ENCODE peak calls at places on chromosomes 6 and 20, in eight cellular contexts. One of them, this sample, is unnamed.

GRCh38 chr6:139635401-139636130 is 261.1 kb upstream of the CITED2 start:
- DNase-seq in choroid plexus epithelial cell: no peak
- DNase-seq in non-pigmented ciliary epithelial cell: no peak
- DNase-seq in DND-41: no peak
- DNase-seq in left kidney: no peak
- DNase-seq in iPS-NIHi11: no peak
- DNase-seq in activated gamma-delta T cell treated with Interleukin-2 at 50 U/mL for 16 hours: no peak
- DNase-seq in HepG2: no peak
- DNase-seq in this sample: no peak

GRCh38 chr20:23362392-23363256 is 642 bp downstream of the GZF1 start:
- DNase-seq in choroid plexus epithelial cell: peak; percentile 47
- DNase-seq in non-pigmented ciliary epithelial cell: no peak
- DNase-seq in DND-41: peak; percentile 32
- DNase-seq in left kidney: no peak
- DNase-seq in iPS-NIHi11: peak; percentile 35
- DNase-seq in activated gamma-delta T cell treated with Interleukin-2 at 50 U/mL for 16 hours: peak; percentile 32
- DNase-seq in HepG2: peak; percentile 46
- DNase-seq in this sample: no peak

GRCh38 chr6:13674533-13675190 is 37.0 kb downstream of the RANBP9 start:
- DNase-seq in choroid plexus epithelial cell: no peak
- DNase-seq in non-pigmented ciliary epithelial cell: no peak
- DNase-seq in DND-41: no peak
- DNase-seq in left kidney: no peak
- DNase-seq in iPS-NIHi11: no peak
- DNase-seq in activated gamma-delta T cell treated with Interleukin-2 at 50 U/mL for 16 hours: no peak
- DNase-seq in HepG2: no peak
- DNase-seq in this sample: no peak

GRCh38 chr6:136659991-136660499 is 109.8 kb upstream of the MAP7 start:
- DNase-seq in choroid plexus epithelial cell: no peak
- DNase-seq in non-pigmented ciliary epithelial cell: no peak
- DNase-seq in DND-41: no peak
- DNase-seq in left kidney: no peak
- DNase-seq in iPS-NIHi11: no peak
- DNase-seq in activated gamma-delta T cell treated with Interleukin-2 at 50 U/mL for 16 hours: no peak
- DNase-seq in HepG2: no peak
- DNase-seq in this sample: no peak

GRCh38 chr6:115131709-115132490 is 789.1 kb upstream of the HS3ST5 start:
- DNase-seq in choroid plexus epithelial cell: no peak
- DNase-seq in non-pigmented ciliary epithelial cell: no peak
- DNase-seq in DND-41: no peak
- DNase-seq in left kidney: no peak
- DNase-seq in iPS-NIHi11: no peak
- DNase-seq in activated gamma-delta T cell treated with Interleukin-2 at 50 U/mL for 16 hours: no peak
- DNase-seq in HepG2: no peak
- DNase-seq in this sample: no peak

GRCh38 chr6:7914991-7915789 is 4.6 kb upstream of the TXNDC5 start:
- DNase-seq in choroid plexus epithelial cell: peak; percentile 95
- DNase-seq in non-pigmented ciliary epithelial cell: no peak
- DNase-seq in DND-41: no peak
- DNase-seq in left kidney: no peak
- DNase-seq in iPS-NIHi11: no peak
- DNase-seq in activated gamma-delta T cell treated with Interleukin-2 at 50 U/mL for 16 hours: no peak
- DNase-seq in HepG2: no peak
- DNase-seq in this sample: no peak

GRCh38 chr20:37389241-37389747 is 43.4 kb downstream of the SRC start:
- DNase-seq in choroid plexus epithelial cell: no peak
- DNase-seq in non-pigmented ciliary epithelial cell: no peak
- DNase-seq in DND-41: no peak
- DNase-seq in left kidney: no peak
- DNase-seq in iPS-NIHi11: no peak
- DNase-seq in activated gamma-delta T cell treated with Interleukin-2 at 50 U/mL for 16 hours: no peak
- DNase-seq in HepG2: no peak
- DNase-seq in this sample: no peak

GRCh38 chr20:4112490-4113420 is 97.4 kb upstream of the RNF24 start:
- DNase-seq in choroid plexus epithelial cell: peak; percentile 81
- DNase-seq in non-pigmented ciliary epithelial cell: no peak
- DNase-seq in DND-41: no peak
- DNase-seq in left kidney: no peak
- DNase-seq in iPS-NIHi11: no peak
- DNase-seq in activated gamma-delta T cell treated with Interleukin-2 at 50 U/mL for 16 hours: no peak
- DNase-seq in HepG2: no peak
- DNase-seq in this sample: no peak

GRCh38 chr20:13226367-13226766 is 5.3 kb downstream of the ISM1 start:
- DNase-seq in choroid plexus epithelial cell: no peak
- DNase-seq in non-pigmented ciliary epithelial cell: no peak
- DNase-seq in DND-41: no peak
- DNase-seq in left kidney: no peak
- DNase-seq in iPS-NIHi11: no peak
- DNase-seq in activated gamma-delta T cell treated with Interleukin-2 at 50 U/mL for 16 hours: no peak
- DNase-seq in HepG2: no peak
- DNase-seq in this sample: no peak

GRCh38 chr20:10670521-10671220 is 3.1 kb downstream of the JAG1 start:
- DNase-seq in choroid plexus epithelial cell: peak; percentile 66
- DNase-seq in non-pigmented ciliary epithelial cell: no peak
- DNase-seq in DND-41: no peak
- DNase-seq in left kidney: peak; percentile 87
- DNase-seq in iPS-NIHi11: no peak
- DNase-seq in activated gamma-delta T cell treated with Interleukin-2 at 50 U/mL for 16 hours: no peak
- DNase-seq in HepG2: peak; percentile 47
- DNase-seq in this sample: no peak

GRCh38 chr6:126077810-126078791 is 91.8 kb downstream of the TRMT11 start:
- DNase-seq in choroid plexus epithelial cell: no peak
- DNase-seq in non-pigmented ciliary epithelial cell: no peak
- DNase-seq in DND-41: no peak
- DNase-seq in left kidney: peak; percentile 49
- DNase-seq in iPS-NIHi11: no peak
- DNase-seq in activated gamma-delta T cell treated with Interleukin-2 at 50 U/mL for 16 hours: no peak
- DNase-seq in HepG2: no peak
- DNase-seq in this sample: no peak

GRCh38 chr6:140001851-140002301 is 627.4 kb upstream of the CITED2 start:
- DNase-seq in choroid plexus epithelial cell: peak; percentile 36
- DNase-seq in non-pigmented ciliary epithelial cell: no peak
- DNase-seq in DND-41: no peak
- DNase-seq in left kidney: no peak
- DNase-seq in iPS-NIHi11: no peak
- DNase-seq in activated gamma-delta T cell treated with Interleukin-2 at 50 U/mL for 16 hours: no peak
- DNase-seq in HepG2: no peak
- DNase-seq in this sample: no peak

GRCh38 chr20:59648720-59649119 is 44.4 kb downstream of the PHACTR3 start:
- DNase-seq in choroid plexus epithelial cell: no peak
- DNase-seq in non-pigmented ciliary epithelial cell: no peak
- DNase-seq in DND-41: no peak
- DNase-seq in left kidney: no peak
- DNase-seq in iPS-NIHi11: no peak
- DNase-seq in activated gamma-delta T cell treated with Interleukin-2 at 50 U/mL for 16 hours: no peak
- DNase-seq in HepG2: no peak
- DNase-seq in this sample: no peak

GRCh38 chr20:50534567-50534966 is 24.4 kb downstream of the PTPN1 start:
- DNase-seq in choroid plexus epithelial cell: peak; percentile 88
- DNase-seq in non-pigmented ciliary epithelial cell: peak; percentile 72
- DNase-seq in DND-41: no peak
- DNase-seq in left kidney: no peak
- DNase-seq in iPS-NIHi11: no peak
- DNase-seq in activated gamma-delta T cell treated with Interleukin-2 at 50 U/mL for 16 hours: no peak
- DNase-seq in HepG2: no peak
- DNase-seq in this sample: no peak

GRCh38 chr6:37060195-37060559 is 54.7 kb downstream of the FGD2 start:
- DNase-seq in choroid plexus epithelial cell: no peak
- DNase-seq in non-pigmented ciliary epithelial cell: no peak
- DNase-seq in DND-41: no peak
- DNase-seq in left kidney: no peak
- DNase-seq in iPS-NIHi11: no peak
- DNase-seq in activated gamma-delta T cell treated with Interleukin-2 at 50 U/mL for 16 hours: no peak
- DNase-seq in HepG2: no peak
- DNase-seq in this sample: no peak

GRCh38 chr6:25842526-25842925 is 10.7 kb upstream of the SLC17A1 start:
- DNase-seq in choroid plexus epithelial cell: no peak
- DNase-seq in non-pigmented ciliary epithelial cell: no peak
- DNase-seq in DND-41: no peak
- DNase-seq in left kidney: no peak
- DNase-seq in iPS-NIHi11: no peak
- DNase-seq in activated gamma-delta T cell treated with Interleukin-2 at 50 U/mL for 16 hours: no peak
- DNase-seq in HepG2: no peak
- DNase-seq in this sample: no peak

GRCh38 chr6:85714893-85715530 is 72.3 kb upstream of the SYNCRIP start:
- DNase-seq in choroid plexus epithelial cell: no peak
- DNase-seq in non-pigmented ciliary epithelial cell: no peak
- DNase-seq in DND-41: peak; percentile 30
- DNase-seq in left kidney: no peak
- DNase-seq in iPS-NIHi11: no peak
- DNase-seq in activated gamma-delta T cell treated with Interleukin-2 at 50 U/mL for 16 hours: no peak
- DNase-seq in HepG2: no peak
- DNase-seq in this sample: no peak

GRCh38 chr6:106579281-106579680 is 50.0 kb downstream of the RTN4IP1 start:
- DNase-seq in choroid plexus epithelial cell: no peak
- DNase-seq in non-pigmented ciliary epithelial cell: no peak
- DNase-seq in DND-41: no peak
- DNase-seq in left kidney: no peak
- DNase-seq in iPS-NIHi11: no peak
- DNase-seq in activated gamma-delta T cell treated with Interleukin-2 at 50 U/mL for 16 hours: no peak
- DNase-seq in HepG2: no peak
- DNase-seq in this sample: no peak

GRCh38 chr6:35242486-35242885 is 17.0 kb upstream of the ZNF76 start:
- DNase-seq in choroid plexus epithelial cell: no peak
- DNase-seq in non-pigmented ciliary epithelial cell: no peak
- DNase-seq in DND-41: no peak
- DNase-seq in left kidney: no peak
- DNase-seq in iPS-NIHi11: no peak
- DNase-seq in activated gamma-delta T cell treated with Interleukin-2 at 50 U/mL for 16 hours: no peak
- DNase-seq in HepG2: no peak
- DNase-seq in this sample: no peak

GRCh38 chr6:166565084-166565651 is 21.3 kb downstream of the RAMACL start:
- DNase-seq in choroid plexus epithelial cell: no peak
- DNase-seq in non-pigmented ciliary epithelial cell: no peak
- DNase-seq in DND-41: no peak
- DNase-seq in left kidney: peak; percentile 44
- DNase-seq in iPS-NIHi11: no peak
- DNase-seq in activated gamma-delta T cell treated with Interleukin-2 at 50 U/mL for 16 hours: no peak
- DNase-seq in HepG2: no peak
- DNase-seq in this sample: no peak

GRCh38 chr20:51363378-51363777 is 179.1 kb downstream of the NFATC2 start:
- DNase-seq in choroid plexus epithelial cell: no peak
- DNase-seq in non-pigmented ciliary epithelial cell: no peak
- DNase-seq in DND-41: no peak
- DNase-seq in left kidney: no peak
- DNase-seq in iPS-NIHi11: no peak
- DNase-seq in activated gamma-delta T cell treated with Interleukin-2 at 50 U/mL for 16 hours: no peak
- DNase-seq in HepG2: no peak
- DNase-seq in this sample: no peak

GRCh38 chr6:38684244-38684643 is 18.7 kb downstream of the GLO1 start:
- DNase-seq in choroid plexus epithelial cell: no peak
- DNase-seq in non-pigmented ciliary epithelial cell: no peak
- DNase-seq in DND-41: no peak
- DNase-seq in left kidney: no peak
- DNase-seq in iPS-NIHi11: no peak
- DNase-seq in activated gamma-delta T cell treated with Interleukin-2 at 50 U/mL for 16 hours: no peak
- DNase-seq in HepG2: no peak
- DNase-seq in this sample: no peak

GRCh38 chr6:89281779-89282246 is 33.3 kb downstream of the GABRR2 start:
- DNase-seq in choroid plexus epithelial cell: peak; percentile 47
- DNase-seq in non-pigmented ciliary epithelial cell: no peak
- DNase-seq in DND-41: peak; percentile 45
- DNase-seq in left kidney: peak; percentile 62
- DNase-seq in iPS-NIHi11: peak; percentile 93
- DNase-seq in activated gamma-delta T cell treated with Interleukin-2 at 50 U/mL for 16 hours: no peak
- DNase-seq in HepG2: peak; percentile 44
- DNase-seq in this sample: peak; percentile 48

GRCh38 chr6:28345201-28345600 is 4.5 kb upstream of the ZKSCAN3 start:
- DNase-seq in choroid plexus epithelial cell: no peak
- DNase-seq in non-pigmented ciliary epithelial cell: no peak
- DNase-seq in DND-41: no peak
- DNase-seq in left kidney: no peak
- DNase-seq in iPS-NIHi11: no peak
- DNase-seq in activated gamma-delta T cell treated with Interleukin-2 at 50 U/mL for 16 hours: no peak
- DNase-seq in HepG2: peak; percentile 56
- DNase-seq in this sample: no peak

GRCh38 chr6:54103485-54103884 is 7.8 kb upstream of the MLIP start:
- DNase-seq in choroid plexus epithelial cell: no peak
- DNase-seq in non-pigmented ciliary epithelial cell: no peak
- DNase-seq in DND-41: no peak
- DNase-seq in left kidney: no peak
- DNase-seq in iPS-NIHi11: no peak
- DNase-seq in activated gamma-delta T cell treated with Interleukin-2 at 50 U/mL for 16 hours: no peak
- DNase-seq in HepG2: no peak
- DNase-seq in this sample: no peak

GRCh38 chr6:72182337-72183246 is 296.2 kb downstream of the RIMS1 start:
- DNase-seq in choroid plexus epithelial cell: peak; percentile 30
- DNase-seq in non-pigmented ciliary epithelial cell: no peak
- DNase-seq in DND-41: no peak
- DNase-seq in left kidney: peak; percentile 86
- DNase-seq in iPS-NIHi11: peak; percentile 80
- DNase-seq in activated gamma-delta T cell treated with Interleukin-2 at 50 U/mL for 16 hours: no peak
- DNase-seq in HepG2: no peak
- DNase-seq in this sample: no peak

GRCh38 chr6:142075516-142076101 is 57.1 kb upstream of the GJE1 start:
- DNase-seq in choroid plexus epithelial cell: no peak
- DNase-seq in non-pigmented ciliary epithelial cell: no peak
- DNase-seq in DND-41: peak; percentile 19
- DNase-seq in left kidney: no peak
- DNase-seq in iPS-NIHi11: peak; percentile 7
- DNase-seq in activated gamma-delta T cell treated with Interleukin-2 at 50 U/mL for 16 hours: no peak
- DNase-seq in HepG2: no peak
- DNase-seq in this sample: peak; percentile 8

GRCh38 chr6:99250476-99250875 is 99.0 kb downstream of the FAXC start:
- DNase-seq in choroid plexus epithelial cell: no peak
- DNase-seq in non-pigmented ciliary epithelial cell: no peak
- DNase-seq in DND-41: no peak
- DNase-seq in left kidney: no peak
- DNase-seq in iPS-NIHi11: no peak
- DNase-seq in activated gamma-delta T cell treated with Interleukin-2 at 50 U/mL for 16 hours: no peak
- DNase-seq in HepG2: no peak
- DNase-seq in this sample: no peak

GRCh38 chr6:13763740-13764381 is 50.5 kb downstream of the MCUR1 start:
- DNase-seq in choroid plexus epithelial cell: no peak
- DNase-seq in non-pigmented ciliary epithelial cell: no peak
- DNase-seq in DND-41: no peak
- DNase-seq in left kidney: no peak
- DNase-seq in iPS-NIHi11: no peak
- DNase-seq in activated gamma-delta T cell treated with Interleukin-2 at 50 U/mL for 16 hours: no peak
- DNase-seq in HepG2: no peak
- DNase-seq in this sample: no peak

GRCh38 chr20:16106191-16106849 is 466.9 kb downstream of the KIF16B start:
- DNase-seq in choroid plexus epithelial cell: no peak
- DNase-seq in non-pigmented ciliary epithelial cell: no peak
- DNase-seq in DND-41: no peak
- DNase-seq in left kidney: no peak
- DNase-seq in iPS-NIHi11: no peak
- DNase-seq in activated gamma-delta T cell treated with Interleukin-2 at 50 U/mL for 16 hours: no peak
- DNase-seq in HepG2: peak; percentile 27
- DNase-seq in this sample: no peak

GRCh38 chr6:4693566-4693965 is 82.6 kb upstream of the CDYL start:
- DNase-seq in choroid plexus epithelial cell: no peak
- DNase-seq in non-pigmented ciliary epithelial cell: no peak
- DNase-seq in DND-41: no peak
- DNase-seq in left kidney: no peak
- DNase-seq in iPS-NIHi11: no peak
- DNase-seq in activated gamma-delta T cell treated with Interleukin-2 at 50 U/mL for 16 hours: no peak
- DNase-seq in HepG2: no peak
- DNase-seq in this sample: no peak

GRCh38 chr6:79335133-79335674 is 100.7 kb upstream of the HMGN3 start:
- DNase-seq in choroid plexus epithelial cell: peak; percentile 31
- DNase-seq in non-pigmented ciliary epithelial cell: no peak
- DNase-seq in DND-41: no peak
- DNase-seq in left kidney: no peak
- DNase-seq in iPS-NIHi11: no peak
- DNase-seq in activated gamma-delta T cell treated with Interleukin-2 at 50 U/mL for 16 hours: no peak
- DNase-seq in HepG2: no peak
- DNase-seq in this sample: no peak

GRCh38 chr6:24546432-24546831 is 51.7 kb downstream of the ALDH5A1 start:
- DNase-seq in choroid plexus epithelial cell: no peak
- DNase-seq in non-pigmented ciliary epithelial cell: no peak
- DNase-seq in DND-41: no peak
- DNase-seq in left kidney: no peak
- DNase-seq in iPS-NIHi11: no peak
- DNase-seq in activated gamma-delta T cell treated with Interleukin-2 at 50 U/mL for 16 hours: no peak
- DNase-seq in HepG2: no peak
- DNase-seq in this sample: no peak

GRCh38 chr6:83890520-83890919 is 31.0 kb downstream of the CYB5R4 start:
- DNase-seq in choroid plexus epithelial cell: no peak
- DNase-seq in non-pigmented ciliary epithelial cell: no peak
- DNase-seq in DND-41: no peak
- DNase-seq in left kidney: no peak
- DNase-seq in iPS-NIHi11: no peak
- DNase-seq in activated gamma-delta T cell treated with Interleukin-2 at 50 U/mL for 16 hours: no peak
- DNase-seq in HepG2: no peak
- DNase-seq in this sample: no peak

This sample was measured in CD4-positive, alpha-beta memory T cell.